ENCODE peak calls at places on chromosomes 5 and 9, in five cellular contexts. G is stimulated activated CD8-positive, alpha-beta memory T cell treated with anti-CD3 and anti-CD28 coated beads, Interleukin-7, amount 100 ng/mL, for 1 hour; V is sigmoid colon; E is bronchial epithelial cell; Y is endothelial cell. H is an unnamed sample.

GRCh38 chr5:10030219-10030831 is 219.4 kb downstream of the ATPSCKMT start:
- DNase-seq in G (no peak), V (no peak), E (peak), Y (peak), H (no peak)

GRCh38 chr5:40755093-40755406 is 711 bp downstream of the TTC33 start:
- DNase-seq in G (peak), V (peak), E (peak), Y (peak), H (peak)

GRCh38 chr5:73299017-73299630 is 126.1 kb downstream of the TMEM174 start:
- DNase-seq in G (no peak), V (no peak), E (no peak), Y (peak), H (no peak)

GRCh38 chr9:31137850-31138160 is 1246.6 kb upstream of the ACO1 start:
- DNase-seq in G (no peak), V (no peak), E (peak), Y (no peak), H (no peak)

GRCh38 chr9:73411494-73411893 is 259.8 kb downstream of the ANXA1 start:
- DNase-seq in G (no peak), V (no peak), E (no peak), Y (no peak), H (no peak)

GRCh38 chr9:34163439-34163838 is 15.4 kb upstream of the UBAP1 start:
- DNase-seq in G (no peak), V (no peak), E (peak), Y (no peak), H (no peak)

GRCh38 chr5:104375345-104375744 is 812.8 kb upstream of the NUDT12 start:
- DNase-seq in G (no peak), V (no peak), E (no peak), Y (no peak), H (no peak)

GRCh38 chr5:107783551-107783950 is 112.8 kb upstream of the EFNA5 start:
- DNase-seq in G (no peak), V (no peak), E (no peak), Y (no peak), H (no peak)

GRCh38 chr9:131609116-131609830 is 64.0 kb downstream of the PRRT1B start:
- DNase-seq in G (no peak), V (peak), E (peak), Y (no peak), H (no peak)

GRCh38 chr9:114114364-114114763 is 15.3 kb upstream of the KIF12 start:
- DNase-seq in G (no peak), V (no peak), E (peak), Y (no peak), H (no peak)

GRCh38 chr5:74539986-74540385 is 100.5 kb downstream of the ENC1 start:
- DNase-seq in G (no peak), V (no peak), E (no peak), Y (no peak), H (no peak)

GRCh38 chr9:133740891-133741290 is 2.7 kb upstream of the SARDH start:
- DNase-seq in G (no peak), V (peak), E (no peak), Y (no peak), H (no peak)

GRCh38 chr5:39518516-39518915 is 93.7 kb upstream of the DAB2 start:
- DNase-seq in G (no peak), V (no peak), E (no peak), Y (no peak), H (no peak)

GRCh38 chr5:24208540-24209141 is 436.1 kb downstream of the CDH10 start:
- DNase-seq in G (no peak), V (no peak), E (no peak), Y (no peak), H (no peak)

GRCh38 chr5:169157064-169157463 is 143.9 kb downstream of the SLIT3 start:
- DNase-seq in G (no peak), V (no peak), E (peak), Y (no peak), H (no peak)

GRCh38 chr9:116979461-116979860 is 292.4 kb downstream of the TRIM32 start:
- DNase-seq in G (no peak), V (no peak), E (peak), Y (no peak), H (no peak)

GRCh38 chr5:132063090-132063911 is 2.8 kb downstream of the IL3 start:
- DNase-seq in G (peak), V (peak), E (peak), Y (peak), H (peak)

GRCh38 chr5:36657563-36657995 is 51.2 kb downstream of the SLC1A3 start:
- DNase-seq in G (no peak), V (peak), E (peak), Y (no peak), H (no peak)

GRCh38 chr9:18824095-18824666 is 208.8 kb downstream of the SAXO1 start:
- DNase-seq in G (no peak), V (no peak), E (peak), Y (no peak), H (peak)

GRCh38 chr9:136690104-136690840 is 3.0 kb upstream of the AGPAT2 start:
- DNase-seq in G (no peak), V (no peak), E (no peak), Y (no peak), H (no peak)

GRCh38 chr5:80284720-80285119 is 28.9 kb upstream of the SERINC5 start:
- DNase-seq in G (no peak), V (no peak), E (no peak), Y (no peak), H (no peak)

GRCh38 chr5:17012289-17012688 is 76.2 kb upstream of the MYO10 start:
- DNase-seq in G (no peak), V (no peak), E (peak), Y (no peak), H (peak)

GRCh38 chr5:14188778-14189177 is 45.6 kb downstream of the TRIO start:
- DNase-seq in G (no peak), V (no peak), E (no peak), Y (no peak), H (no peak)

GRCh38 chr9:33229359-33230120 is 10.4 kb upstream of the SPINK4 start:
- DNase-seq in G (no peak), V (no peak), E (peak), Y (no peak), H (peak)

GRCh38 chr9:113486327-113486726 is 22.8 kb downstream of the RGS3 start:
- DNase-seq in G (no peak), V (peak), E (no peak), Y (no peak), H (no peak)

GRCh38 chr5:73893813-73894212 is 267.8 kb downstream of the ARHGEF28 start:
- DNase-seq in G (no peak), V (no peak), E (no peak), Y (no peak), H (no peak)

GRCh38 chr9:129032541-129033159 is 3.8 kb upstream of the MIGA2 start:
- DNase-seq in G (no peak), V (no peak), E (no peak), Y (no peak), H (no peak)

GRCh38 chr5:143244000-143244736 is 159.3 kb downstream of the NR3C1 start:
- DNase-seq in G (no peak), V (peak), E (peak), Y (no peak), H (no peak)

GRCh38 chr5:42768106-42768504 is 11.5 kb downstream of the CCDC152 start:
- DNase-seq in G (no peak), V (no peak), E (no peak), Y (no peak), H (no peak)

GRCh38 chr5:144309265-144309664 is 138.6 kb downstream of the KCTD16 start:
- DNase-seq in G (no peak), V (no peak), E (no peak), Y (no peak), H (no peak)

GRCh38 chr5:96336351-96336985 is 96.6 kb downstream of the PCSK1 start:
- DNase-seq in G (peak), V (peak), E (peak), Y (peak), H (peak)

GRCh38 chr5:149475777-149476176 is 75.5 kb downstream of the CSNK1A1 start:
- DNase-seq in G (no peak), V (no peak), E (no peak), Y (no peak), H (no peak)